ENCODE peak calls at places on chromosomes 11 and 22, in five cellular contexts. D is breast epithelium; A is stimulated activated CD4-positive, alpha-beta T cell treated with anti-CD3 and anti-CD28 coated beads, Interleukin-2, amount 100 ng/mL, for 24 hours; C is COR-L47; Z is activated T-cell treated with anti-CD3 and anti-CD28 coated beads for 1 hour. K is an unnamed sample.

GRCh38 chr11:35259529-35259928 is 120.6 kb downstream of the CD44 start:
- DNase-seq in C (no peak), A (no peak), D (no peak), Z (no peak), K (no peak)

GRCh38 chr22:39943941-39944624 is 16.1 kb upstream of the TMA7B start:
- DNase-seq in C (peak; percentile 31), Z (no peak), A (no peak), D (no peak), K (no peak)

GRCh38 chr22:38823076-38823475 is 20.8 kb downstream of the NPTXR start:
- DNase-seq in A (no peak), Z (no peak), D (no peak), C (no peak), K (no peak)

GRCh38 chr11:115550291-115551059 is 46.3 kb upstream of the CADM1 start:
- DNase-seq in Z (no peak), A (no peak), C (no peak), D (no peak), K (no peak)

GRCh38 chr22:47967841-47968240 is 1205.4 kb downstream of the TBC1D22A start:
- DNase-seq in A (no peak), Z (no peak), C (no peak), D (no peak), K (no peak)

GRCh38 chr11:112776834-112777793 is 184.1 kb upstream of the NCAM1 start:
- DNase-seq in A (no peak), C (peak; percentile 76), Z (no peak), D (no peak), K (no peak)

GRCh38 chr11:60985991-60986915 is 14.8 kb downstream of the CD6 start:
- DNase-seq in D (peak; percentile 53), A (peak; percentile 88), Z (peak; percentile 79), C (no peak), K (no peak)

GRCh38 chr22:18012528-18012927 is 11.8 kb downstream of the MICAL3 start:
- DNase-seq in C (no peak), D (no peak), Z (no peak), A (no peak), K (no peak)

GRCh38 chr11:70112017-70112434 is 33.9 kb downstream of the ANO1 start:
- DNase-seq in D (peak; percentile 53), A (no peak), Z (no peak), C (no peak), K (no peak)

GRCh38 chr11:113667801-113668200 is 38.3 kb downstream of the TMPRSS5 start:
- DNase-seq in C (no peak), A (no peak), Z (no peak), D (no peak), K (no peak)

GRCh38 chr11:26473216-26474194 is 98.6 kb downstream of the MUC15 start:
- DNase-seq in C (no peak), Z (no peak), A (no peak), D (no peak), K (no peak)

GRCh38 chr11:40401132-40401853 is 1058.2 kb downstream of the LRRC4C start:
- DNase-seq in A (no peak), C (no peak), Z (no peak), D (no peak), K (no peak)

GRCh38 chr22:45865561-45866397 is 111.2 kb downstream of the WNT7B start:
- DNase-seq in C (no peak), A (no peak), Z (no peak), D (peak; percentile 60), K (no peak)

GRCh38 chr11:37804666-37805065 is 1206.6 kb upstream of the RAG2 start:
- DNase-seq in C (no peak), Z (no peak), A (no peak), D (no peak), K (no peak)

GRCh38 chr11:2862950-2863618 is 22.5 kb downstream of the CDKN1C start:
- DNase-seq in D (no peak), C (no peak), Z (no peak), A (no peak), K (peak; percentile 10)

GRCh38 chr11:47980907-47981621 is 705 bp downstream of the PTPRJ start:
- DNase-seq in C (peak; percentile 31), A (peak; percentile 40), Z (no peak), D (no peak), K (no peak)

GRCh38 chr22:23608583-23608982 is 23.5 kb downstream of the DRICH1 start:
- DNase-seq in A (no peak), C (no peak), Z (no peak), D (no peak), K (no peak)

GRCh38 chr22:29477919-29478318 is 2.1 kb upstream of the NEFH start:
- DNase-seq in Z (no peak), C (no peak), D (no peak), A (no peak), K (no peak)

GRCh38 chr11:2541881-2542361 is 97.1 kb downstream of the KCNQ1 start:
- DNase-seq in D (no peak), C (no peak), A (no peak), Z (no peak), K (no peak)

GRCh38 chr11:75319035-75319877 is 32.2 kb downstream of the ARRB1 start:
- DNase-seq in Z (no peak), D (no peak), A (no peak), C (no peak), K (no peak)

GRCh38 chr11:116689413-116690127 is 83.2 kb downstream of the BUD13 start:
- DNase-seq in A (no peak), Z (no peak), D (no peak), C (no peak), K (no peak)

GRCh38 chr22:24482998-24483397 is 12.1 kb upstream of the UPB1 start:
- DNase-seq in Z (no peak), A (no peak), D (no peak), C (no peak), K (no peak)

GRCh38 chr11:69361048-69361447 is 67.1 kb downstream of the MYEOV start:
- DNase-seq in A (peak; percentile 9), C (no peak), Z (no peak), D (no peak), K (no peak)

GRCh38 chr22:38618258-38618657 is 37.9 kb downstream of the FAM227A start:
- DNase-seq in D (no peak), A (no peak), C (no peak), Z (no peak), K (no peak)

GRCh38 chr22:50269573-50270301 is 443 bp downstream of the MAPK11 start:
- DNase-seq in Z (peak; percentile 28), A (peak; percentile 51), C (peak; percentile 33), D (no peak), K (no peak)

GRCh38 chr22:46721716-46722115 is 16.3 kb downstream of the CERK start:
- DNase-seq in C (peak; percentile 33), Z (no peak), A (no peak), D (peak; percentile 59), K (no peak)

GRCh38 chr22:49960967-49961600 is 512 bp downstream of the PIM3 start:
- DNase-seq in Z (no peak), C (peak; percentile 40), A (peak; percentile 48), D (peak; percentile 53), K (no peak)

K was measured in C1 segment of cervical spinal cord.